ENCODE peak calls at places on chromosomes 4 and X, in nine cellular contexts. B is RPMI7951; G is EH; O is fibroblast of mammary gland; A is testis; J is osteocyte; W is stimulated activated CD8-positive, alpha-beta memory T cell treated with anti-CD3 and anti-CD28 coated beads, Interleukin-15, amount 100 ng/mL, for 24 hours; P is T1000; U is right atrium auricular region. D is an unnamed sample.

GRCh38 chrX:65926095-65927019 is 113.5 kb downstream of the VSIG4 start:
- DNase-seq in B (no peak), G (no peak), O (no peak), A (no peak), J (no peak), W (no peak), P (no peak), U (no peak), D (peak)

GRCh38 chr4:81635747-81636146 is 164.0 kb upstream of the RASGEF1B start:
- DNase-seq in B (no peak), G (no peak), O (no peak), A (peak), J (no peak), W (no peak), P (no peak), U (no peak), D (no peak)

GRCh38 chr4:109730294-109731051 is 603 bp upstream of the PLA2G12A start:
- DNase-seq in B (peak), G (peak), O (peak), A (peak), J (peak), W (peak), P (peak), U (peak), D (no peak)

GRCh38 chr4:59060002-59060846 is 1950.0 kb upstream of the IGFBP7 start:
- DNase-seq in B (no peak), G (no peak), O (no peak), A (no peak), J (no peak), W (no peak), P (no peak), U (no peak), D (no peak)

GRCh38 chrX:135432881-135433521 is 11.3 kb downstream of the SMIM10L2A start:
- DNase-seq in B (no peak), G (no peak), O (no peak), A (no peak), J (no peak), W (no peak), P (no peak), U (no peak), D (no peak)

GRCh38 chrX:70332600-70332999 is 42.7 kb downstream of the KIF4A start:
- DNase-seq in B (no peak), G (no peak), O (no peak), A (no peak), J (no peak), W (no peak), P (no peak), U (no peak), D (no peak)

GRCh38 chrX:39821011-39821708 is 276.6 kb downstream of the BCOR start:
- DNase-seq in B (peak), G (peak), O (peak), A (peak), J (no peak), W (no peak), P (no peak), U (no peak), D (no peak)

GRCh38 chr4:8343051-8343966 is 73.8 kb downstream of the HTRA3 start:
- DNase-seq in B (no peak), G (no peak), O (no peak), A (peak), J (no peak), W (no peak), P (no peak), U (peak), D (no peak)

GRCh38 chr4:42361475-42361874 is 35.8 kb upstream of the SHISA3 start:
- DNase-seq in B (no peak), G (no peak), O (no peak), A (no peak), J (no peak), W (no peak), P (no peak), U (no peak), D (no peak)

GRCh38 chr4:187251896-187252295 is 528.2 kb upstream of the FAT1 start:
- DNase-seq in B (peak), G (peak), O (no peak), A (no peak), J (no peak), W (no peak), P (no peak), U (no peak), D (no peak)

GRCh38 chr4:119211856-119212250 is 660 bp upstream of the USP53 start:
- DNase-seq in B (no peak), G (no peak), O (no peak), A (no peak), J (no peak), W (no peak), P (no peak), U (no peak), D (no peak)

GRCh38 chr4:160373911-160374310 is 1271.0 kb downstream of the RAPGEF2 start:
- DNase-seq in B (no peak), G (no peak), O (no peak), A (no peak), J (no peak), W (no peak), P (no peak), U (no peak), D (no peak)

GRCh38 chr4:27278615-27279014 is 418.0 kb downstream of the STIM2 start:
- DNase-seq in B (peak), G (peak), O (peak), A (peak), J (no peak), W (no peak), P (peak), U (no peak), D (no peak)

GRCh38 chr4:166277851-166278250 is 404.8 kb downstream of the TLL1 start:
- DNase-seq in B (no peak), G (peak), O (no peak), A (no peak), J (no peak), W (no peak), P (no peak), U (no peak), D (no peak)

GRCh38 chr4:111761531-111761930 is 383.7 kb upstream of the FAM241A start:
- DNase-seq in B (no peak), G (peak), O (no peak), A (no peak), J (no peak), W (no peak), P (no peak), U (no peak), D (no peak)

D was measured in T-helper 9 cell.